ENCODE peak calls at places on chromosomes 7 and 10, in four cellular contexts. One of them, this sample, is unnamed.

GRCh38 chr10:94219829-94220228 is 142.9 kb downstream of the NOC3L start:
- DNase-seq in Caki2: no peak
- DNase-seq in NCI-H1436: no peak
- DNase-seq in H7: no peak
- DNase-seq in this sample: no peak

GRCh38 chr7:76281006-76281705 is 21.3 kb upstream of the HSPB1 start:
- DNase-seq in Caki2: no peak
- DNase-seq in NCI-H1436: no peak
- DNase-seq in H7: peak
- DNase-seq in this sample: no peak

GRCh38 chr7:21731977-21732376 is 189.1 kb downstream of the DNAH11 start:
- DNase-seq in Caki2: no peak
- DNase-seq in NCI-H1436: no peak
- DNase-seq in H7: no peak
- DNase-seq in this sample: no peak

GRCh38 chr10:29130190-29130673 is 158.6 kb upstream of the LYZL1 start:
- DNase-seq in Caki2: peak
- DNase-seq in NCI-H1436: peak
- DNase-seq in H7: peak
- DNase-seq in this sample: no peak

GRCh38 chr10:69458426-69459100 is 7.3 kb downstream of the TSPAN15 start:
- DNase-seq in Caki2: no peak
- DNase-seq in NCI-H1436: no peak
- DNase-seq in H7: no peak
- DNase-seq in this sample: peak

GRCh38 chr7:43868681-43869017 is 668 bp downstream of the MRPS24 start:
- DNase-seq in Caki2: no peak
- DNase-seq in NCI-H1436: no peak
- DNase-seq in H7: no peak
- DNase-seq in this sample: no peak

GRCh38 chr10:5233324-5233723 is 36.7 kb downstream of the AKR1C4 start:
- DNase-seq in Caki2: no peak
- DNase-seq in NCI-H1436: no peak
- DNase-seq in H7: no peak
- DNase-seq in this sample: no peak

GRCh38 chr10:109871476-109871875 is 51.8 kb downstream of the XPNPEP1 start:
- DNase-seq in Caki2: no peak
- DNase-seq in NCI-H1436: no peak
- DNase-seq in H7: no peak
- DNase-seq in this sample: no peak

GRCh38 chr10:126734957-126735356 is 64.5 kb upstream of the C10orf90 start:
- DNase-seq in Caki2: no peak
- DNase-seq in NCI-H1436: no peak
- DNase-seq in H7: no peak
- DNase-seq in this sample: no peak

GRCh38 chr7:159032310-159032709 is 112.4 kb downstream of the VIPR2 start:
- DNase-seq in Caki2: no peak
- DNase-seq in NCI-H1436: no peak
- DNase-seq in H7: peak
- DNase-seq in this sample: no peak

GRCh38 chr10:101330236-101331225 is 23.4 kb upstream of the BTRC start:
- DNase-seq in Caki2: no peak
- DNase-seq in NCI-H1436: no peak
- DNase-seq in H7: no peak
- DNase-seq in this sample: no peak

GRCh38 chr7:91082038-91082437 is 182.2 kb upstream of the FZD1 start:
- DNase-seq in Caki2: no peak
- DNase-seq in NCI-H1436: no peak
- DNase-seq in H7: no peak
- DNase-seq in this sample: no peak

GRCh38 chr7:43727003-43727402 is 2.3 kb downstream of the COA1 start:
- DNase-seq in Caki2: no peak
- DNase-seq in NCI-H1436: no peak
- DNase-seq in H7: no peak
- DNase-seq in this sample: no peak

GRCh38 chr7:115135769-115136410 is 214.0 kb downstream of the MDFIC start:
- DNase-seq in Caki2: no peak
- DNase-seq in NCI-H1436: no peak
- DNase-seq in H7: no peak
- DNase-seq in this sample: no peak

GRCh38 chr7:74052628-74053027 is 24.7 kb downstream of the ELN start:
- DNase-seq in Caki2: no peak
- DNase-seq in NCI-H1436: no peak
- DNase-seq in H7: no peak
- DNase-seq in this sample: no peak

GRCh38 chr7:81244213-81244612 is 325.4 kb upstream of the SEMA3C start:
- DNase-seq in Caki2: no peak
- DNase-seq in NCI-H1436: no peak
- DNase-seq in H7: no peak
- DNase-seq in this sample: no peak

GRCh38 chr7:38584443-38585210 is 46.5 kb downstream of the AMPH start:
- DNase-seq in Caki2: peak
- DNase-seq in NCI-H1436: no peak
- DNase-seq in H7: no peak
- DNase-seq in this sample: no peak

GRCh38 chr10:32190890-32191491 is 134.8 kb upstream of the KIF5B start:
- DNase-seq in Caki2: peak
- DNase-seq in NCI-H1436: no peak
- DNase-seq in H7: no peak
- DNase-seq in this sample: no peak

GRCh38 chr10:70935631-70936030 is 47.3 kb upstream of the PCBD1 start:
- DNase-seq in Caki2: no peak
- DNase-seq in NCI-H1436: no peak
- DNase-seq in H7: no peak
- DNase-seq in this sample: no peak

GRCh38 chr7:129401228-129401967 is 32.8 kb upstream of the STRIP2 start:
- DNase-seq in Caki2: peak
- DNase-seq in NCI-H1436: no peak
- DNase-seq in H7: no peak
- DNase-seq in this sample: no peak

GRCh38 chr7:42691030-42691639 is 220.7 kb downstream of the C7orf25 start:
- DNase-seq in Caki2: peak
- DNase-seq in NCI-H1436: no peak
- DNase-seq in H7: peak
- DNase-seq in this sample: peak